ENCODE peak calls at places on chromosome 21, in four cellular contexts. X, P, Q and G are unnamed samples.

GRCh38 chr21:44874240-44874496 is 678 bp upstream of the PTTG1IP start:
- DNase-seq in X (no peak), P (no peak), Q (peak), G (no peak)

GRCh38 chr21:44299458-44300261 is at the start of gene PFKL:
- DNase-seq in X (peak), P (peak), Q (peak), G (peak)

GRCh38 chr21:44006017-44006624 is 6.0 kb upstream of the TRAPPC10 start:
- DNase-seq in X (no peak), P (no peak), Q (no peak), G (no peak)

GRCh38 chr21:15421947-15422346 is 307.8 kb upstream of the USP25 start:
- DNase-seq in X (no peak), P (no peak), Q (no peak), G (no peak)

GRCh38 chr21:34034369-34035014 is 38.9 kb upstream of the MRPS6 start:
- DNase-seq in X (peak), P (no peak), Q (no peak), G (no peak)

GRCh38 chr21:32412998-32413504 is 545 bp downstream of the EVA1C start:
- DNase-seq in X (no peak), P (no peak), Q (no peak), G (no peak)

GRCh38 chr21:44353200-44353970 is at the start of gene TRPM2:
- DNase-seq in X (no peak), P (no peak), Q (no peak), G (no peak)

GRCh38 chr21:34107606-34108005 is 34.2 kb downstream of the MRPS6 start:
- DNase-seq in X (no peak), P (no peak), Q (no peak), G (no peak)

GRCh38 chr21:15659768-15660423 is 69.9 kb upstream of the USP25 start:
- DNase-seq in X (peak), P (no peak), Q (no peak), G (no peak)

GRCh38 chr21:45054927-45055612 is 19.3 kb upstream of the ADARB1 start:
- DNase-seq in X (no peak), P (no peak), Q (no peak), G (no peak)

GRCh38 chr21:32329776-32330175 is 31.1 kb downstream of the MRAP start:
- DNase-seq in X (peak), P (no peak), Q (no peak), G (no peak)

GRCh38 chr21:45336870-45337269 is 49.2 kb upstream of the POFUT2 start:
- DNase-seq in X (no peak), P (no peak), Q (no peak), G (no peak)

GRCh38 chr21:29299906-29300546 is 1.3 kb downstream of the BACH1 start:
- DNase-seq in X (peak), P (peak), Q (peak), G (peak)

GRCh38 chr21:33028759-33029511 is 3.2 kb downstream of the OLIG2 start:
- DNase-seq in X (no peak), P (no peak), Q (no peak), G (no peak)

DNA sequence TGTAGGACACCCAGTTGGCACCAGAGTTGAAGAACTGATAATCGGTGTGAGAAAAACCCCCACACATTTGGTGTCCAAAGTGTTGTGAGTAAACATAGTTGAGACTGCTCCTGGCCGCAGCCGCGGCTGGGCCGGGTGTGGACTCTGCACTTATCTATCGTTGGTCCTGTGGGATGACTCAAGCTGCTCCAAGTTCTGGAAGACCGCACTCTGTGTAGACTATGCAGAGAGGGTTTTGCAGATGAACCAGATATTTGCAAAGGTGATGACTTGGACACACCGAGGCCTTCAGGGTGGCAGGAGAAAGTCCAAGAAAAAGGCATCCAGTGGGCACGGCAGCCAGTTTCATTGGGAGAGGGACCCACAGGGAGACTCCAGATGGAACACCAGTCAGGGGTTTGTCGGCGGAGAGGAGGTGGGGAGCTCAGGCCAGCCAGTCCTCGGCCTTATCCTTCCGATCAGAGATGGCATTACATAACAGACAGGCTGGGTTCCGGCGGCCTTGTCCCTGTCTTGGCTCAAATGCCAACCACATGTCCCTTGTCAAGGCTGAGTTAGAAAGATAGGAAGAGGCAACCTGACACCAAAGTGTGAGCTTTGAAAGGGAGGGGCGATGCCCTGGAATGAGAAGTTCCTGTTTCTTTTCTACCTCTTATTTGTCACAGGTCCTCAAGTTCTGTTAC is 21.1 kb downstream of the C2CD2 start:
- DNase-seq in X (peak), P (peak), Q (peak), G (no peak)
- TF ChIP-seq JUND in X (no peak), P (peak), Q (no peak), G (no peak)

DNA sequence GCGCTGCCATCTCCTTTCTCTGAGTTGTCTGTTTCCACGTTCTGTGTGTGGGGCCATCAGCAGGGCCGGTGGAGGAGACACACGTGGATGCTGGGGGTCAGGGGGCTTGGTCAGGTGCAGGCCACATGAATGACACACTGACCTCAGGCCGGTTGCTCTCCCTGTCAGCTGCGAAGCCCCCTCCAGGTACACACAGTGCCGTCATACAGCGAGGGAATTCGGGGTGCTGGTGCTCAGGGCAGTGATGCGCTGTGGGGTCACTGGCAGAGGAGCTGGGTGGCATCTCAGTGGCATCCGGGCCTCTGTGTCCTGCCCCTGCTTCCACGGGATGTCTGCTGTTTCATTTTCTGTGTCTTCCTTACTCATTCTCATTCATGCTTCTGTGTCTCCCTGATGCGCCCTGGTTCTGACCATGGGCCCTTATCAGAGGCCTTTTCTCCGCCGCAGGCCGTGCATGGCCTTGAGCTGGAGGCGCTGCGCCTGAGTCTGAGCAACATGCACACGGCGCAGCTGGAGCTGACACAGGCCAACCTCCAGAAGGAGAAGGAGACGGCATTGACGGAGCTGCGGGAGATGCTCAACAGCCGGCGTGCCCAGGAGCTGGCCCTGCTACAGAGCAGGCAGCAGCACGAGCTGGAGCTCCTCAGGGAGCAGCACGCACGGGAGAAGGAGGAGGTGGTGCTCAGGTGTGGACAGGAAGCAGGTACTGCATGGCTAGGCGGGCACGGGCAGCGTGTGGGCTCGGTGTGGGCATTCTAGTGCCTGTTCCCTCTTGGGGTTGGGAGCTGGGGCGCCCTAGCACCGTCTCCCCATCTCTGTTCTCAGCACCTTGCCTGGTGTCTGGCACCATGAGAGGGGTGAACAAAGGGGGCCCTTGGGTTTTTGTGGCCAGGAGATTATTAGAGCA is 22.6 kb downstream of the PCNT start:
- DNase-seq in X (no peak), P (no peak), Q (no peak), G (no peak)
- TF ChIP-seq JUND in X (no peak), P (no peak), Q (no peak), G (no peak)

DNA sequence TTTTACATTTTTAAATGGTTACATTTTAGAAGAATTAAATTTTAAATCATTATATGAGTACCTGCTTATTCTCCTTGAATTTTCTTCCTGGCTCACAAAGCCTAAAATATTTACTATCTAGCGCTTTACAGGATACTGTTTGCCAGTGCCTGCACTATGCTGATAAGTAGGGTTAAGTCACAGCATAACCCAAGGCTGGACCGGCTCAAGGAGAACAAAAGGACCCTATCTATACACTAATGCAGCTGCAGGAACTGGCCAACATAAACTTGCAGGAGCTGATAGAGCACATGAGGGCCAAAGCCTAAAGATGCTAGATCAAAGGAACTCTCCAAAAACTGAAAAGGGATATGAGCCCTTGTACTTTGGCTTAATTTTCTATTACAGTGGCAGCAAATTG is 1086.9 kb upstream of the TMPRSS15 start:
- DNase-seq in X (no peak), P (peak), Q (no peak), G (no peak)
- TF ChIP-seq JUND in X (no peak), P (no peak), Q (no peak), G (no peak)

GRCh38 chr21:42160111-42160949 is 58.6 kb upstream of the ABCG1 start:
- DNase-seq in X (no peak), P (no peak), Q (no peak), G (no peak)

GRCh38 chr21:42156690-42157605 is 62.0 kb upstream of the ABCG1 start:
- DNase-seq in X (no peak), P (no peak), Q (peak), G (peak)

GRCh38 chr21:42159560-42160110 is 59.3 kb upstream of the ABCG1 start:
- DNase-seq in X (no peak), P (no peak), Q (no peak), G (no peak)

GRCh38 chr21:42157606-42158310 is 61.2 kb upstream of the ABCG1 start:
- DNase-seq in X (no peak), P (no peak), Q (no peak), G (no peak)

DNA sequence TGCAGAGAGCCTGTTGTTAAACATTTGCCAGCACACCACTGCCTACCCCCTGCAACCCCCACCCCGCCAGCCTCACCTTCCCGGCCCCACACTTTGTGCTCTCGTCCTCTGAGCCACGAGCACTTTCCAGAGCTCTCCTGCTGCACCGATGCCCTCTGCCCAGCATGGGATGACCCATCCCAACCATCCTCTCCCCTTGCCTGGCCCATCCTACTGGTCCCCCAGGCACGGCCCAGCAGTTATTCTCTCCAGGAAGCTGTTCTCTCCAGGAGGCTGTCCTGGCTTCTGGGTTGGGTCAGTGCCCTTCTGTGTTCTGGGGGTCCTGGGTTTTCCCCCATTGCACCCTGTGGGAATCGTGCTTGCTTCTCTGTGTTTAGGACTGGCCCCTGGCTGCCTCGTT is 60.1 kb upstream of the ABCG1 start:
- DNase-seq in X (no peak), P (no peak), Q (no peak), G (no peak)
- TF ChIP-seq JUND in X (no peak), P (no peak), Q (no peak), G (no peak)

DNA sequence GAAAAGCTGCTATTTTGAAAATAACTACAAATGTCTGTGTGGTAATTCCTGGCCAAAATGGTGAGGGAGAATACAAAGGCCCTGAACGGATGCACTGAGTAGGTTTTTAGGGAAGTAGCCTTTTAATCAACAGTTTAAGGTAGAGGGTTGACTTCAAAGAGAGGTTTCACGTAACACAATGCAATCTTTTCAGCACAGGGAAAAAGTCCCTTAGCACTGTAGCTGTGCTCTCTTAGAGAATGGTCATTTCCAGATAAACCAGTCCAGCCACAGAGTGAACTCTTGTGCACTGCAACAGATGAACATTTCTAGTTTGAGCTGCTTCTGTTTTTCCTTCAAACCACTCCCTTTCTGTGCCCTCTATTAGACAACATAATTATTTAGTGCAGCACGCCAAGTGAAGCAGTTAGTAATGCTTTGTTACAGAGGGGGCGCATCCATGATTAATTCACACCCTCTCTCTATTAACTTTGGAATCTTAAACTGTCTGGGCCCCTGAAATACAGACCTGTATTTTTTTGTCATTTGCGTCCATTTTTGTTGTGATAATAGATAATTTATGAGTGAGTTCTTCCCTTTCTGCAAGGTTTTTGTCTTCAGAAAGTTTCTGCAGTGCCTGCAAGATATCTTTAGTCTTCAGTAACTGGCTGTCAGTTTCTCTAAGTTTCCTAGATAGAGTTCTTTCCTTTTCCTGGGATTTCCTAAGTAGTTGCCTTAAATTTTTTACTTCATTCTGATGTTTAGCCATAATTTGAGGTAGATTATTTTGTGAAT is 22.9 kb downstream of the LCA5L start:
- DNase-seq in X (no peak), P (no peak), Q (no peak), G (peak)
- TF ChIP-seq JUND in X (no peak), P (peak), Q (no peak), G (no peak)

DNA sequence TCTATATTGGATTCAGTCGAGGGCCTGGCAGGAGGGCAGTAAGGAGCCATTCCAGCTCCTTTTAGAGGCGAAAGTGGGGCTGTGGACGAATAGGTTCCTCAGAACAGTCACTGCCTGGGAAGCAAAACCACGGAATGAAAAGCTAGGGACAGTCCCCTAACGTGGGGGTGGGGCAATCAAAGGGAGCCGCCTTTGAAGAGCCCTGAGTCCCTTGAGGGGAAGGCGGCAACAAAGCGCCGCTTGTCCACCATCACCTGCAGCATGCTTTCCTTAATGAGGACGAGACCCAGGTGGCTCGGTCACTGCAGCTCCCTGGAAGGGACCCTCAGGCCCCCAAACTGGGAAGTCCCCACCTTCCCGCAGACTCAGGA is 184.7 kb downstream of the ETS2 start:
- DNase-seq in X (peak), P (no peak), Q (peak), G (no peak)
- TF ChIP-seq JUND in X (no peak), P (no peak), Q (no peak), G (no peak)

GRCh38 chr21:38980416-38981319 is 174.9 kb downstream of the ETS2 start:
- DNase-seq in X (no peak), P (no peak), Q (no peak), G (no peak)
- TF ChIP-seq JUND in X (no peak), P (no peak), Q (no peak), G (no peak)